ENCODE peak calls at places on chromosome X, in seven cellular contexts. B is PC-3; U is CD4-positive, CD25-positive, alpha-beta regulatory T cell; J is HCT116; I is mesendoderm; G is upper lobe of right lung; O is astrocyte. X is an unnamed sample. For H3K4me1 and H3K27me3, the result is how much of the 10 kb centered on the place peaks cover.

GRCh38 chrX:23127586-23127985 is 127.8 kb downstream of the DDX53 start:
- DNase-seq in B (no peak), G (no peak), J (no peak), I (peak), O (no peak), U (no peak), X (no peak)

GRCh38 chrX:122866527-122866926 is 317.6 kb upstream of the GRIA3 start:
- DNase-seq in U (no peak), J (no peak), G (no peak), I (no peak), B (peak), O (peak), X (no peak)

GRCh38 chrX:19627533-19627932 is 112.2 kb upstream of the MAP3K15 start:
- DNase-seq in O (peak), I (no peak), J (no peak), B (peak), U (no peak), G (no peak), X (no peak)

GRCh38 chrX:70052895-70053615 is 3.3 kb upstream of the AWAT2 start:
- DNase-seq in G (no peak), B (no peak), I (no peak), J (no peak), U (no peak), O (no peak), X (no peak)

GRCh38 chrX:16416588-16416987 is 233.4 kb upstream of the S100G start:
- DNase-seq in I (no peak), J (no peak), B (no peak), U (no peak), O (no peak), G (no peak), X (no peak)

GRCh38 chrX:71166461-71166860 is 21.8 kb downstream of the NLGN3 start:
- DNase-seq in B (no peak), O (no peak), J (no peak), G (no peak), U (no peak), I (no peak), X (no peak)

GRCh38 chrX:119758682-119759332 is 419 bp downstream of the SOWAHD start:
- DNase-seq in I (peak), B (no peak), O (no peak), J (no peak), G (no peak), U (peak), X (no peak)

GRCh38 chrX:71168134-71168533 is 23.5 kb downstream of the NLGN3 start:
- DNase-seq in O (no peak), B (no peak), U (no peak), I (no peak), J (no peak), G (no peak), X (no peak)

GRCh38 chrX:141814213-141814857 is 23.8 kb upstream of the MAGEC3 start:
- DNase-seq in G (no peak), O (no peak), U (no peak), B (peak), I (peak), J (no peak), X (no peak)

GRCh38 chrX:11273544-11273943 is 19.7 kb upstream of the AMELX start:
- DNase-seq in B (peak), I (no peak), J (no peak), U (no peak), O (peak), G (no peak), X (no peak)

GRCh38 chrX:113675278-113675677 is 834.6 kb upstream of the AMOT start:
- DNase-seq in O (peak), B (no peak), G (no peak), I (no peak), J (no peak), U (no peak), X (no peak)

GRCh38 chrX:19684265-19684664 is 169.0 kb upstream of the MAP3K15 start:
- DNase-seq in B (no peak), I (no peak), O (no peak), J (no peak), G (no peak), U (no peak), X (no peak)

GRCh38 chrX:44244008-44244407 is 99.5 kb downstream of the EFHC2 start:
- DNase-seq in I (peak), G (no peak), J (peak), B (peak), O (peak), U (peak), X (no peak)

GRCh38 chrX:21723097-21723496 is 34.8 kb downstream of the SMPX start:
- DNase-seq in B (peak), G (no peak), O (no peak), U (no peak), J (no peak), I (peak), X (no peak)

GRCh38 chrX:17706676-17707075 is 30.6 kb upstream of the SCML1 start:
- DNase-seq in I (peak), J (no peak), O (peak), B (peak), U (no peak), G (no peak), X (no peak)

GRCh38 chrX:15939737-15940136 is 85.1 kb upstream of the AP1S2 start:
- DNase-seq in G (no peak), O (no peak), U (no peak), B (no peak), I (no peak), J (no peak), X (no peak)

GRCh38 chrX:140066262-140066661 is 100.9 kb upstream of the CXorf66 start:
- DNase-seq in I (no peak), J (no peak), U (no peak), G (no peak), B (no peak), O (no peak), X (no peak)

GRCh38 chrX:19678941-19679340 is 163.6 kb upstream of the MAP3K15 start:
- DNase-seq in J (no peak), O (no peak), B (peak), U (peak), I (no peak), G (no peak), X (no peak)

GRCh38 chrX:8364369-8365141 is 100.1 kb upstream of the VCX3B start:
- DNase-seq in U (no peak), J (no peak), O (peak), I (peak), G (no peak), B (peak), X (peak)

GRCh38 chrX:11437642-11438379 is 144.6 kb downstream of the AMELX start:
- DNase-seq in U (no peak), B (peak), O (peak), J (no peak), G (peak), I (peak), X (no peak)

GRCh38 chrX:108267561-108267960 is 170.7 kb downstream of the COL4A6 start:
- DNase-seq in I (no peak), U (no peak), J (no peak), O (no peak), B (no peak), G (no peak), X (no peak)

GRCh38 chrX:68511255-68511654 is 12.4 kb downstream of the YIPF6 start:
- DNase-seq in U (peak), J (no peak), I (peak), B (peak), G (no peak), O (no peak), X (no peak)

GRCh38 chrX:18582910-18583493 is 88.9 kb downstream of the RS1 start:
- DNase-seq in I (peak), U (no peak), O (no peak), B (no peak), G (no peak), J (no peak), X (no peak)

DNA sequence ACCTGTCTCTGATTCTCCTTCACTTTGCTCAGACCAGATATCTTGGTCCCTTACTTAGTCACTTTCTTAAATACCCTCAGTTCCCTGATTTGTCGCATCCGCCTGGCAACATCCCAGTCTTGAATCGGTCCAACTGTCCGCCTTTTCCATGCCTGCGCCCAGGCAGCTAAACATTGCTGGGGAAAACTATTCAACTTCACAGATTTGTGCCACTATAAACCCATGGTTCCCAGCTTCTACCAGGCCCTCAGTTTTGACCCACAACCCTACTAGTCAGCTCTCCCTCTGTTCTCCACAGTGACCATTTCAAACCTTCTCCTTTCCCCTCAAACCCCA is 451 bp upstream of the FGD1 start:
- DNase-seq in O (no peak), I (no peak), G (no peak), J (no peak), B (no peak), U (no peak), X (no peak)
- H3K4me3 ChIP-seq in O (peak), I (no peak), G (peak), J (peak), B (peak), U (no peak), X (no peak)

DNA sequence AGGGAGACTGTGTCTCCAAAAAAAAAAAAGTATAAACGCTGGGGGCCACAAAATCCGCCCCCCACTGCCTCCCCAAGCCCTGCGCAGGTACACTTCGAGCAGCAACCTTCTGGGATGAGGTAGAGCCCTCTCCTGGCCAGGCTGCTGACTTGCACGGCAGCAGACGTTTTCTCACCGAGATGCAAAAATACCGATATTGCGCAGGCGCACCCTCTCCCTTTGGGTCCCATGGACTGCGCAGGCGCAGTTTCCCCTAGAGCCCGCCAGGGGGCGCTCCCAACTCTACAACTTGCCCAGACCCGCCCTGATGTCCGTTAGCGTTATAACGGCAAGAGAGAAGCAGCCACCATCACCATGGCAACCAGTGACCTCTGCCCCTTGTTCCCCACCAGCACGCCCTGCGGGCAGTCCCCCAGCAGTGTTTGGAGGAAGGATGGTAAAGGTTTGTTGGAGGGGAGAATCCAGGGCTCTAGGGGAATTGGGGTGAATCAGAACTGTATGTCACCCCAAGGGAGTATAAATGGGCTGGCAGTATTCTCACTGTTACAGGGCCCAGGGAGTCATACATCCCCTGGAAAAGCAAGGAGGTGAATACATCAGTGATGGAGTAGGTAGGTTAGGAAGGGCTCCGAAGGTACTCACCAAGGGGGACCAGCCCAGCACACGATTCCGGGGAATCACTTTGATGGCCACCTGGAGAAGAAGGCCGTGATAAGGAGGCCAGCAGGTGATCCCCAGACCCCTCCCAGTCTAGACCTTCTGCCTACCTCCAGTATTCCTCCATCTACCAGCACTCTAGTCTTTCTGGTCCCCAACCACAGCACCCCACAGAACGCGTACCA is 1.5 kb downstream of the PIM2 start:
- DNase-seq in U (peak), G (peak), I (peak), O (peak), J (peak), B (peak), X (no peak)
- H3K4me1 ChIP-seq in U (half or more), G (under half), I (under half), O (under half), J (under half), B (under half), X (under half)

DNA sequence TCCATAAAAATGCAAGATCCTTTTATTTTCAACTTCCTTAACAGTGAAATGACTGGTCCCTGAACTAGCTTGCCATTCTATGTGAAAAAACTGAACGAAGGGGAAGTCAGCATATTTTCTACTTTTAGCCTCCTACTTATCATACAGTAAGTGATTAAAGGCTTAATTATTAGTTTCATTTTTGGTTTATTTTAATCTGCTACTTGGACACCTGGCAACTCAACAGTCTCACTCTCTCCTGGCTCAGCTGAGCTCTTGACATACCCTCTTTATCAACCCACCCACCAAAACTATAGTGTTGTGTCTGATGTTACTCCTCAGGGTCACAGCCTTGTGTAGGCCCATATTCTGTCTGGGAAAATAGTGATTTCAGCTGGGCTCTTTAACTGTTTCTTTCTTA is 86.2 kb upstream of the CPXCR1 start:
- DNase-seq in B (no peak), O (no peak), G (no peak), U (no peak), I (no peak), J (no peak), X (no peak)
- H3K27me3 ChIP-seq in B (under half), O (under half), G (under half), U (under half), I (under half), J (under half), X (under half)

DNA sequence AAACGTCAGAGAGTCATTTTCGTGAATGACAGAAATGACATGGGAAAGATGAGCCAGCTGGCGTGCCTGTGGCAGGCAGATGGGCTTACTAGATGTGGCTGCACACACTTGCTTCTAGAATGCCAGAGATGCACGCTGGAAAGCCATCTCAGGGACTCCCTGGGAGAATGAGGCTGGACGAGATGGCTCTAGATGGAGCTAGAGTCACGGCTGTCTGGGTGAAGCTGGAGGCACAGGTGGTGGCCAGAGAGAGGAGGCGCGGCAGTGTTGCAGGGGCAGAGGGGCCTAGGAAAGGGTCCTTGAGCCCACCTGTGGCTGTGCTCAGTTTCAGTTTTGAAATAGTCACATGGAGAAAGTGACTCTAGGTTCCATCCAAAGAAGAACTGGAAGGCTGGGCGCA is 26.0 kb downstream of the TKTL1 start:
- DNase-seq in B (no peak), G (no peak), O (no peak), J (no peak), U (no peak), I (no peak), X (no peak)
- H3K4me3 ChIP-seq in B (no peak), G (no peak), O (no peak), J (no peak), U (no peak), I (no peak), X (no peak)

GRCh38 chrX:153485396-153486080 is 9.2 kb upstream of the BGN start:
- DNase-seq in B (no peak), I (no peak), O (no peak), U (no peak), J (no peak), G (no peak), X (no peak)

GRCh38 chrX:153482376-153483015 is 12.1 kb upstream of the HAUS7 start:
- DNase-seq in O (no peak), G (no peak), I (no peak), B (no peak), U (no peak), J (no peak), X (no peak)

GRCh38 chrX:153488231-153488914 is 6.4 kb upstream of the BGN start:
- DNase-seq in I (peak), O (peak), G (no peak), U (no peak), J (no peak), B (no peak), X (no peak)

GRCh38 chrX:153487590-153488071 is 7.1 kb upstream of the BGN start:
- DNase-seq in O (no peak), B (no peak), I (no peak), G (no peak), J (no peak), U (no peak), X (no peak)

GRCh38 chrX:153486163-153486562 is 8.6 kb upstream of the BGN start:
- DNase-seq in U (no peak), G (no peak), J (no peak), B (no peak), O (no peak), I (no peak), X (no peak)
- H3K4me1 ChIP-seq in U (under half), G (under half), J (under half), B (under half), O (under half), I (under half), X (under half)